ENCODE peak calls at places on chromosomes 1 and 21, in nine cellular contexts. X, L, S, Z, Y, E, B, G and U are unnamed samples.

GRCh38 chr1:147479864-147480564 is 61.3 kb upstream of the BCL9 start:
- DNase-seq in X (no peak), L (no peak), S (no peak), Z (no peak), Y (no peak), E (no peak), B (no peak), G (no peak), U (no peak)

GRCh38 chr21:37087188-37087587 is 14.1 kb downstream of the TTC3 start:
- DNase-seq in X (peak), L (peak), S (no peak), Z (no peak), Y (no peak), E (no peak), B (peak), G (peak), U (no peak)

GRCh38 chr1:15218287-15219279 is 28.4 kb upstream of the FHAD1 start:
- DNase-seq in X (no peak), L (peak), S (no peak), Z (no peak), Y (no peak), E (no peak), B (peak), G (no peak), U (peak)

GRCh38 chr1:31669786-31670582 is 25.3 kb upstream of the PEF1 start:
- DNase-seq in X (peak), L (peak), S (no peak), Z (peak), Y (peak), E (peak), B (peak), G (peak), U (peak)

GRCh38 chr1:240802271-240802670 is 190.3 kb upstream of the GREM2 start:
- DNase-seq in X (no peak), L (no peak), S (no peak), Z (no peak), Y (no peak), E (no peak), B (no peak), G (no peak), U (no peak)

GRCh38 chr21:45127937-45128336 is 53.6 kb downstream of the ADARB1 start:
- DNase-seq in X (no peak), L (no peak), S (no peak), Z (no peak), Y (no peak), E (no peak), B (no peak), G (no peak), U (no peak)

GRCh38 chr1:97907886-97908285 is 12.9 kb downstream of the DPYD start:
- DNase-seq in X (no peak), L (no peak), S (no peak), Z (no peak), Y (no peak), E (no peak), B (peak), G (no peak), U (no peak)

GRCh38 chr1:15678578-15678977 is 5.5 kb upstream of the PLEKHM2 start:
- DNase-seq in X (no peak), L (peak), S (peak), Z (no peak), Y (peak), E (no peak), B (peak), G (no peak), U (peak)

GRCh38 chr1:89200668-89201488 is 2.1 kb upstream of the GBP4 start:
- DNase-seq in X (no peak), L (no peak), S (no peak), Z (no peak), Y (no peak), E (no peak), B (no peak), G (no peak), U (no peak)

GRCh38 chr1:227805606-227806197 is 9.8 kb upstream of the PRSS38 start:
- DNase-seq in X (no peak), L (peak), S (peak), Z (no peak), Y (no peak), E (no peak), B (peak), G (peak), U (peak)

GRCh38 chr21:46150073-46150472 is 5.3 kb downstream of the FTCD start:
- DNase-seq in X (no peak), L (no peak), S (no peak), Z (no peak), Y (no peak), E (peak), B (no peak), G (no peak), U (no peak)

GRCh38 chr1:110800079-110800478 is 72.9 kb upstream of the CD53 start:
- DNase-seq in X (no peak), L (no peak), S (no peak), Z (no peak), Y (no peak), E (no peak), B (no peak), G (no peak), U (no peak)

GRCh38 chr1:25110480-25110879 is 121.8 kb downstream of the SYF2 start:
- DNase-seq in X (no peak), L (no peak), S (no peak), Z (no peak), Y (no peak), E (no peak), B (no peak), G (no peak), U (no peak)

GRCh38 chr21:41171210-41171609 is 3.2 kb downstream of the BACE2 start:
- DNase-seq in X (no peak), L (no peak), S (no peak), Z (peak), Y (no peak), E (no peak), B (peak), G (no peak), U (peak)

GRCh38 chr1:2597441-2598328 is 11.1 kb downstream of the PRXL2B start:
- DNase-seq in X (no peak), L (no peak), S (no peak), Z (no peak), Y (no peak), E (peak), B (no peak), G (no peak), U (no peak)

DNA sequence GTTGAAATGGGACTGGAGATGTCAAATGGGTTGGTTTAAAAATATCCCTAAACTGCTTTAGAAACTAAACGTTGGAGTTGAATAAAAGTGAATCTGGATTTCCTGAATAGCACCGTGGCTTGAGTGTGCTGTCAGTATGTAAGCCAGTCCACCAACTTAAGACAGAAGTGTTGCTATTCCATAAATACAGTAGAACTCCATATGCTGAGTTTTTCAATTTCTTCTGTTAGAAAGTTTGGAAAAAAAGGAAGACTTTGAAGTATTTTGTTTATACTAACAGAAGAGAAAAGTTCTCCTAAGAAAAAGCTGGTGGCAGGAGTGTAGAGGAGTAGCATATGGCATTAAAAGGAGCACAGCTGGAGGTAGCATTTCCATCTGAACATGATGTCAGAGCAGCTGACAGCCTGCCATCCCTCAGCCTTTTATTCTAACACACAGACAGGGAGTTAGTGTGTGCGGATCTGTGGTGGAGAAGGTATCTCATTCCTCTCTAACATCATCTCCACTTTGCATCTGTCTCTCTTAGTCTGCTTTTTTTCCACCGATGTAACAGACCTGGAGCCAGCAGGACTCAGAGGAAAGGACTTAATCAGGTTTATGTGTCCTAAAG is at the start of gene ZBTB18:
- DNase-seq in X (peak), L (peak), S (peak), Z (no peak), Y (no peak), E (no peak), B (peak), G (peak), U (no peak)
- H3K4me3 ChIP-seq in X (peak), L (peak), S (peak), Z (peak), Y (peak), E (no peak), B (peak), G (peak), U (peak)

GRCh38 chr1:26277261-26277661 is 2.6 kb upstream of the SH3BGRL3 start:
- DNase-seq in X (no peak), L (no peak), S (no peak), Z (no peak), Y (no peak), E (peak), B (no peak), G (no peak), U (no peak)

GRCh38 chr1:26277719-26278118 is 2.2 kb upstream of the SH3BGRL3 start:
- DNase-seq in X (no peak), L (no peak), S (no peak), Z (no peak), Y (no peak), E (no peak), B (no peak), G (no peak), U (no peak)

GRCh38 chr1:26274801-26275425 is 5.0 kb upstream of the SH3BGRL3 start:
- DNase-seq in X (no peak), L (peak), S (no peak), Z (no peak), Y (no peak), E (no peak), B (peak), G (no peak), U (no peak)

GRCh38 chr1:26275580-26276431 is 4.1 kb upstream of the SH3BGRL3 start:
- DNase-seq in X (peak), L (peak), S (peak), Z (peak), Y (peak), E (peak), B (peak), G (peak), U (peak)

GRCh38 chr1:26276432-26276838 is 3.5 kb upstream of the SH3BGRL3 start:
- DNase-seq in X (no peak), L (no peak), S (no peak), Z (no peak), Y (no peak), E (peak), B (no peak), G (no peak), U (no peak)
- H3K4me3 ChIP-seq in X (no peak), L (no peak), S (no peak), Z (no peak), Y (no peak), E (no peak), B (no peak), G (no peak), U (no peak)

GRCh38 chr1:92973203-92973907 is 12.1 kb upstream of the DIPK1A start:
- DNase-seq in X (no peak), L (no peak), S (no peak), Z (no peak), Y (peak), E (no peak), B (no peak), G (no peak), U (no peak)

GRCh38 chr1:92970990-92971689 is 9.9 kb upstream of the DIPK1A start:
- DNase-seq in X (no peak), L (no peak), S (no peak), Z (no peak), Y (no peak), E (no peak), B (no peak), G (no peak), U (no peak)

GRCh38 chr1:92968138-92969032 is 7.1 kb upstream of the DIPK1A start:
- DNase-seq in X (no peak), L (no peak), S (no peak), Z (no peak), Y (peak), E (no peak), B (peak), G (no peak), U (no peak)

GRCh38 chr1:92972413-92973129 is 11.3 kb upstream of the DIPK1A start:
- DNase-seq in X (no peak), L (no peak), S (no peak), Z (no peak), Y (no peak), E (no peak), B (no peak), G (no peak), U (no peak)

GRCh38 chr1:92969517-92969916 is 8.3 kb upstream of the DIPK1A start:
- DNase-seq in X (no peak), L (no peak), S (no peak), Z (no peak), Y (no peak), E (no peak), B (no peak), G (no peak), U (no peak)
- H3K4me3 ChIP-seq in X (no peak), L (no peak), S (no peak), Z (no peak), Y (no peak), E (no peak), B (no peak), G (no peak), U (no peak)

DNA sequence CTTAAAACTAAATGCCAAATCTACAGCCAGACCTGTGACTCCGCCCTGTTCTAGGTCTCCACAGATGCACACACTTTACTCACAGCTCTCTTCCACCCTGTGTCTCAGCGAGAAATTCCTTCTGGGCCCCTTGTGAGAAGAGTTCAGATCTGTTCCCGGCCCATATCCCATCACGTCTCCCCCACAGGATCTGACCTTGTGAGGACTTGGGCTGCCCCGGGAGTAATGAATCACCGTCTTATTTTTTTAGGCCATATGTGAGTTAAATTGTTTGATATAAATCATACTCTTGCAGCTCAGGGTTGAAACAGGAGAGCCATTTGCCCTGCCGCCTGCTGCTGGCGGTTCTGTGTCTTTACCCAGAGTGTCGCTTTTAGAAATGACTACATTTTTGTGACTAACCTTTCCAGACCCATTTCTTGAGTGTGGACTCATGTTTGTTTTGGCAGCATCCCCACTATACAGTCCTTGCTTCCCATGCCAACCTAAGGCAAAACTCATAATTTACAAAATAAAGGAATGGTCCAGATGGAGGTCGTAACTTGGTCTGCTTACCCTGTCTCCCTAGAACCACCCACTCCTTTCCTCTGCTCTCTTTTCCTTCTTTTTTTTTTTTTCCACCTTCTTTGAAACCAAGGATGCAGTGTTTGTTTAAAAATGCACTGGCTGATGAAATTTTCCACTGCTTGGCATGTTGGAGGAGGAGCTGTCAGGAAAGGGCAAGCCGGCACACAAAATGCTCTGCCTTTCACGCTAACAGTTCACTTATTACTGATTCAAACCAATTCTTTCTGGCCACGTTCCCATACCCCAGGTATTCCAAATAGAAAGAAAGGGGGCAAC is 98.0 kb upstream of the C1orf105 start:
- DNase-seq in X (no peak), L (peak), S (no peak), Z (no peak), Y (no peak), E (no peak), B (peak), G (peak), U (no peak)
- H3K4me3 ChIP-seq in X (no peak), L (no peak), S (peak), Z (no peak), Y (no peak), E (no peak), B (peak), G (no peak), U (no peak)

DNA sequence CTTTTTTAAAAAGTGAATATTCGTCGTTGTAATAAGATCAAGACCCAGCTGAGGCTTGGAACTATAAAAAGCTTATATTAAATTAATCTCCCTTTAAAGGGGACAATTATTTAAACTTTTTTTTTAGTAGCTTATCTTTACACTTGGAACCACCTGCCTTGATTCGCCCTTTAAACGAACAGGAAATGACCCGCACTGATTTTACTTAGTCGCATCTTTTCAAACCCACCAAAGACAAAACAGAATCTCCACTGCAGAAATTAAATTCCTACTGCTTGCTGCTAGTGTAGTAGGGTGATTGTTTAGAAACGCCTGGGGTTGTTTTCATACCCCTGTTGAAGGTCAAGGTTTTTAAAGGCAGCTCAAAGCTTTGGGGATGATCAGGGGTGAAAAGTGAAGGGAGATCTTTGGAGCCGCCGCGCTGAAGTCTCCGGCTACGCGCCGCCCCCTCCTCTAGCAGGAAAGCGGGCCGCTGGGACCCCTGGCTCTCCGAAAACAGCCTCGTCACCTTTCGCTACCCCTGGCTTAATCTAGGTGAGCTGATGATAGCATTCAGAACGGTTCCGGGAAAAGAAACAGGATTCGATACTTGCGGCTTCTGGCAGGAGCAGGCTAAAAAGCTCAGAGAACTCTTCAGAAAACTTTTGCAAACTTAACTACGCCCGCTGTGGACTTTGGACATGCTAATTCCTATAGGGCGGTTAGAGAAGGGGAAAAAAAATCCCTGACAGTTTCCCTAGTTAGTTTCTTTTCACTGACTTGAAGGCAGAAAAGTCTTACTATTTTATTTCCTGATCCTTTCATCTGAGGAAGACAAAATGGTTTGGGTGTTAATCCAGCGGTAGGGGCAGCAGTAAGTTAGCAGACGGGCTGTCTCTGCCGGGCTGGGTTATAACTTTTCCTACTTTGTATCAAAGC is 163.2 kb downstream of the RUNX1 start:
- DNase-seq in X (no peak), L (no peak), S (no peak), Z (no peak), Y (no peak), E (peak), B (no peak), G (no peak), U (no peak)
- H3K4me3 ChIP-seq in X (peak), L (peak), S (peak), Z (peak), Y (no peak), E (peak), B (peak), G (peak), U (peak)

GRCh38 chr1:212284332-212284743 is 872 bp upstream of the PPP2R5A start:
- DNase-seq in X (no peak), L (peak), S (no peak), Z (no peak), Y (no peak), E (no peak), B (peak), G (no peak), U (no peak)

GRCh38 chr1:212285685-212286436 is 651 bp downstream of the PPP2R5A start:
- DNase-seq in X (peak), L (peak), S (no peak), Z (peak), Y (peak), E (peak), B (peak), G (peak), U (peak)

GRCh38 chr1:212284744-212285684 is at the start of gene PPP2R5A:
- DNase-seq in X (peak), L (peak), S (peak), Z (peak), Y (peak), E (peak), B (peak), G (peak), U (peak)

GRCh38 chr1:212281589-212281988 is 3.6 kb upstream of the PPP2R5A start:
- DNase-seq in X (no peak), L (peak), S (peak), Z (no peak), Y (no peak), E (no peak), B (peak), G (no peak), U (no peak)

GRCh38 chr1:212283741-212284140 is 1.5 kb upstream of the PPP2R5A start:
- DNase-seq in X (no peak), L (no peak), S (no peak), Z (no peak), Y (no peak), E (no peak), B (no peak), G (no peak), U (no peak)
- H3K4me3 ChIP-seq in X (no peak), L (no peak), S (no peak), Z (no peak), Y (peak), E (no peak), B (no peak), G (no peak), U (peak)

GRCh38 chr1:178142806-178143205 is 48.9 kb downstream of the RASAL2 start:
- DNase-seq in X (no peak), L (no peak), S (no peak), Z (no peak), Y (no peak), E (no peak), B (no peak), G (no peak), U (no peak)

GRCh38 chr1:178150610-178151009 is 56.7 kb downstream of the RASAL2 start:
- DNase-seq in X (no peak), L (peak), S (no peak), Z (no peak), Y (no peak), E (no peak), B (no peak), G (no peak), U (no peak)

GRCh38 chr1:178143730-178144343 is 49.9 kb downstream of the RASAL2 start:
- DNase-seq in X (no peak), L (peak), S (no peak), Z (no peak), Y (no peak), E (no peak), B (peak), G (no peak), U (no peak)

GRCh38 chr1:178145605-178146004 is 51.7 kb downstream of the RASAL2 start:
- DNase-seq in X (no peak), L (no peak), S (no peak), Z (no peak), Y (no peak), E (no peak), B (no peak), G (no peak), U (no peak)

DNA sequence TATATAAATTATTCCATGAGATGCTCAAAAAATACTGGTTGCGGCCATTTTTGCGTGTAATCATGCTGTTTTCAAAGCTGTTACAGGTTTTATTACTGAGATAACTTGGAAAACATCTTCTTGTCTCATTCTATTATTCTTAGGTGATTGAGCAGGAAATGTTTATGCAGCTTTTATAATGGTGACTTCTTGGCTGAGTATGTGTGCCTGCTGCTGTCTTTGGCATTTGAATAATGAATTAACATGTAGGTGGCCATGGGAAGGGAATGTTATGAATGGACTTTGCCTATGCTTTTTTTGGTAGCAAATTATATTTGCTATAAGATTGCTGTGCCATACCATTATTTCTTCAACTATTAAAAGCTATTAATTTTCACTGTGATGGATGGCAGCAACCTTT is 52.6 kb downstream of the RASAL2 start:
- DNase-seq in X (no peak), L (no peak), S (no peak), Z (no peak), Y (no peak), E (no peak), B (peak), G (no peak), U (no peak)
- H3K4me3 ChIP-seq in X (no peak), L (no peak), S (no peak), Z (no peak), Y (no peak), E (no peak), B (no peak), G (no peak), U (no peak)